ENCODE peak calls at places on chromosomes 1 and 21, in nine cellular contexts. D is gastrocnemius medialis; S is EL; K is RKO; Z is lower lobe of right lung; V is neural progenitor cell; T is activated naive CD8-positive, alpha-beta T cell treated with anti-CD3 and anti-CD28 coated beads for 36 hours; R is globus pallidus; H is T-cell. G is an unnamed sample.
A peak's percentile ranks its signal among the peaks of the same experiment; 100 is the strongest.

GRCh38 chr21:42997053-42997452 is 22.7 kb downstream of the PKNOX1 start:
- DNase-seq in D (no peak), S (peak; percentile 94), K (peak; percentile 16), Z (no peak), V (no peak), T (no peak), R (no peak), H (no peak), G (no peak)

GRCh38 chr1:226355679-226356583 is 47.0 kb upstream of the LIN9 start:
- DNase-seq in D (no peak), S (no peak), K (no peak), Z (no peak), V (no peak), T (no peak), R (peak; percentile 19), H (no peak), G (no peak)

GRCh38 chr1:215040190-215040589 is 42.3 kb upstream of the KCNK2 start:
- DNase-seq in D (no peak), S (no peak), K (no peak), Z (no peak), V (no peak), T (no peak), R (no peak), H (no peak), G (no peak)

GRCh38 chr1:218683224-218683623 is 338.1 kb downstream of the TGFB2 start:
- DNase-seq in D (no peak), S (no peak), K (no peak), Z (no peak), V (no peak), T (no peak), R (no peak), H (no peak), G (no peak)

GRCh38 chr1:23483327-23484252 is at the start of gene ASAP3:
- DNase-seq in D (peak; percentile 32), S (peak; percentile 55), K (peak; percentile 15), Z (peak; percentile 59), V (peak; percentile 54), T (peak; percentile 14), R (peak; percentile 20), H (peak; percentile 46), G (no peak)

GRCh38 chr1:160261526-160261877 is 847 bp downstream of the DCAF8 start:
- DNase-seq in D (peak; percentile 63), S (peak; percentile 84), K (peak; percentile 85), Z (no peak), V (peak; percentile 56), T (peak; percentile 68), R (peak; percentile 49), H (peak; percentile 69), G (peak; percentile 79)

GRCh38 chr1:156295391-156295947 is at the start of gene GLMP:
- DNase-seq in D (peak; percentile 44), S (peak; percentile 63), K (peak; percentile 82), Z (peak; percentile 79), V (peak; percentile 62), T (peak; percentile 60), R (peak; percentile 69), H (peak; percentile 46), G (peak; percentile 34)

GRCh38 chr1:174136714-174137113 is 22.6 kb upstream of the RABGAP1L start:
- DNase-seq in D (no peak), S (no peak), K (no peak), Z (no peak), V (no peak), T (no peak), R (no peak), H (no peak), G (no peak)

GRCh38 chr1:9733160-9733789 is 81.7 kb downstream of the PIK3CD start:
- DNase-seq in D (no peak), S (no peak), K (no peak), Z (no peak), V (no peak), T (no peak), R (no peak), H (no peak), G (no peak)

GRCh38 chr1:40776236-40777072 is 7.1 kb upstream of the KCNQ4 start:
- DNase-seq in D (no peak), S (no peak), K (no peak), Z (no peak), V (no peak), T (no peak), R (no peak), H (no peak), G (no peak)

GRCh38 chr1:55987491-55988255 is 591.7 kb downstream of the PLPP3 start:
- DNase-seq in D (no peak), S (no peak), K (no peak), Z (no peak), V (peak; percentile 6), T (no peak), R (no peak), H (no peak), G (no peak)